ENCODE peak calls at places on chromosomes 2 and 18, in eight cellular contexts. K, V, O, Y, Z, P, C and A are unnamed samples.

GRCh38 chr18:43642647-43643046 is 365.4 kb upstream of the SYT4 start:
- DNase-seq in K (no peak), V (no peak), O (no peak), Y (no peak), Z (no peak), P (no peak), C (no peak), A (no peak)

GRCh38 chr18:79533591-79533990 is 137.9 kb downstream of the NFATC1 start:
- DNase-seq in K (no peak), V (no peak), O (no peak), Y (no peak), Z (no peak), P (no peak), C (no peak), A (no peak)

GRCh38 chr18:48638896-48639771 is 100.3 kb downstream of the CTIF start:
- DNase-seq in K (no peak), V (no peak), O (no peak), Y (no peak), Z (no peak), P (no peak), C (no peak), A (no peak)

GRCh38 chr2:159921752-159922404 is 123.9 kb upstream of the CD302 start:
- DNase-seq in K (peak), V (peak), O (peak), Y (peak), Z (peak), P (peak), C (peak), A (no peak)

GRCh38 chr2:159072795-159073194 is 104.4 kb downstream of the TANC1 start:
- DNase-seq in K (no peak), V (peak), O (no peak), Y (no peak), Z (no peak), P (no peak), C (no peak), A (no peak)

GRCh38 chr18:13245481-13246000 is 27.0 kb downstream of the LDLRAD4 start:
- DNase-seq in K (no peak), V (no peak), O (no peak), Y (no peak), Z (no peak), P (peak), C (no peak), A (no peak)

GRCh38 chr2:108316194-108316880 is 27.6 kb downstream of the SULT1C2 start:
- DNase-seq in K (no peak), V (no peak), O (no peak), Y (peak), Z (no peak), P (no peak), C (no peak), A (no peak)

GRCh38 chr2:144516417-144516980 is 3.4 kb downstream of the ZEB2 start:
- DNase-seq in K (peak), V (no peak), O (no peak), Y (peak), Z (no peak), P (no peak), C (no peak), A (no peak)

GRCh38 chr18:31701752-31702151 is 17.4 kb upstream of the B4GALT6 start:
- DNase-seq in K (no peak), V (no peak), O (no peak), Y (no peak), Z (peak), P (no peak), C (no peak), A (no peak)